ENCODE peak calls at places on chromosomes 2 and 18, in four cellular contexts. N, V, F and Y are unnamed samples.

GRCh38 chr2:176104338-176105077 is 2.6 kb upstream of the HOXD11 start:
- DNase-seq in N (no peak), V (no peak), F (no peak), Y (no peak)

GRCh38 chr2:73020657-73021370 is 50.7 kb downstream of the SFXN5 start:
- DNase-seq in N (peak), V (peak), F (no peak), Y (no peak)

GRCh38 chr2:130728007-130728454 is 839 bp upstream of the GPR148 start:
- DNase-seq in N (no peak), V (no peak), F (no peak), Y (peak)

GRCh38 chr2:149928026-149928425 is 340.5 kb upstream of the MMADHC start:
- DNase-seq in N (no peak), V (no peak), F (no peak), Y (no peak)

GRCh38 chr2:48483506-48483905 is 46.4 kb upstream of the STON1 start:
- DNase-seq in N (no peak), V (no peak), F (no peak), Y (no peak)

GRCh38 chr2:26807788-26808460 is 22.1 kb downstream of the CENPA start:
- DNase-seq in N (peak), V (no peak), F (no peak), Y (no peak)

GRCh38 chr2:70779911-70780580 is 10.4 kb downstream of the FIGLA start:
- DNase-seq in N (no peak), V (no peak), F (no peak), Y (no peak)

GRCh38 chr2:96547751-96548161 is 11.2 kb downstream of the ARID5A start:
- DNase-seq in N (no peak), V (no peak), F (no peak), Y (no peak)

GRCh38 chr2:232142049-232142448 is 180.5 kb downstream of the DIS3L2 start:
- DNase-seq in N (peak), V (peak), F (peak), Y (peak)

GRCh38 chr2:88016948-88017779 is 817 bp upstream of the RNU2-63P start:
- DNase-seq in N (peak), V (peak), F (peak), Y (peak)

GRCh38 chr2:239695728-239696240 is 295.0 kb upstream of the HDAC4 start:
- DNase-seq in N (no peak), V (no peak), F (no peak), Y (no peak)

GRCh38 chr2:207540431-207540830 is 10.7 kb downstream of the CREB1 start:
- DNase-seq in N (no peak), V (no peak), F (no peak), Y (no peak)

GRCh38 chr18:47323158-47323557 is 71.7 kb upstream of the SKOR2 start:
- DNase-seq in N (no peak), V (no peak), F (no peak), Y (no peak)

GRCh38 chr18:47737198-47737830 is 193.1 kb downstream of the SMAD2 start:
- DNase-seq in N (no peak), V (no peak), F (no peak), Y (no peak)

GRCh38 chr2:12302691-12303090 is 414.0 kb upstream of the TRIB2 start:
- DNase-seq in N (no peak), V (no peak), F (no peak), Y (no peak)
- TF ChIP-seq FOXJ3 in N (no peak), V (no peak), F (no peak), Y (no peak)

DNA sequence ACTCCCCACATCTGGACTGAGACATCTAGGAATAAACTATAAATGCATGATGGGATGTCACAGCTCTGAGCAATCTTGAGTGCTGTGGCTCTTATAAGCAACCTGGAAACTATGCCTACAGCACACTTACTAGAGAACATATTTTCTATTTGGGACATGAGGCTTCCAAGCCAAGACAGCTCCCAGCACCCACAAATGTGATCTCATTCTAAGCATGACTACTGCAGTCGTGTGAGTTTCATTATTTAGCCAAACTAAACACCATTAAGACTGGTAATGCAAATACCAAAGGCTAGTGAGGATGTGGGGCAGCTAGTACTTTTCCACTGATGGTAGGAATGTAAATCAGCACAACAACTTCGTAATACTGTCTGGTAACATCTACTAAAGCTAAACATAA is 72.5 kb downstream of the RTTN start:
- DNase-seq in N (no peak), V (peak), F (no peak), Y (no peak)
- TF ChIP-seq FOXJ3 in N (no peak), V (no peak), F (no peak), Y (no peak)

DNA sequence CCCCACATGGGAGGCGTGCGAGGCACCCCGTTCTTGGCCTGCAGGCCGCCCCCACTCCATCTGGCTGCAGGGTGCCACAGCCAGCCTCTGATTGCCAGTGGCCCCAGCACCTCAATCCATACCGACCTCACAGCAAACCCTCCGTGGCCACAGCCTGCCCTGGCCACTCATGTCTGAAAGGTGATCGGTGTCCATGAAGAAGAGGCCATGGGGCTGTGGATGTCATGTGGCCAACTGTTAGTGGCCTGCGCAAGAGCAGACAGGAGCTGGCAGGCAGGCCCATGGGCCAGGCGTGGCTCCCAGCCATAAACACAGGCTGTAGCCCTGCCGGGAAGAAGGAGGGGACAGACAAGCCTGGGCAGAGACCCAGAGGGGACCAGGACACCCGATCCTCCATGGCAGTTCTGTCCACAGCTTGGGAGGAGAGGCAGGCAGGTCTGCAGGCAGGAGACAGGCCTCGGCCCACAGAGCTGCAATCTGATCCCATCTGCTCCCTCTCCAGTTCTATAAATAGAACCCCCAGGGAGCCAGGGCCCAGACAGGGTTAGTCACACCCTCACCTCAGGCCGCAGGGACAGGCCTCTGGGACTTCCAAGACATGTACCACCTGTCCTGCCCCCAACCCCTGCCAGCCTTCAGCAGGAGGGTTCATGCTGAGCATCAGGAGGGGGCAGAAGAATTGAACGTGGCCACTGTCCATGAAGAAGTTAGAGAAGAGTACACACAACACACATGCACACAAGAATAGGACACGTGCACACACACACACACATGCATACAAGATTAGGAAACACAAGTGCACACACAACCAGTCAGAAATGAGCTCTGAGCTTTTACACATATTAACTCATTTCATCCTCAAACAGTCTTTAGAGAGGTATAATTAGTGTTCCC is 16.9 kb downstream of the STEAP3 start:
- DNase-seq in N (peak), V (peak), F (peak), Y (peak)
- TF ChIP-seq FOXJ3 in N (no peak), V (no peak), F (no peak), Y (no peak)

GRCh38 chr18:74819433-74820059 is 221.9 kb downstream of the ZNF407 start:
- DNase-seq in N (peak), V (peak), F (peak), Y (peak)
- TF ChIP-seq FOXJ3 in N (no peak), V (no peak), F (no peak), Y (no peak)

GRCh38 chr2:151672277-151672676 is 62.0 kb downstream of the NEB start:
- DNase-seq in N (no peak), V (no peak), F (no peak), Y (no peak)

GRCh38 chr2:151671198-151671597 is 63.1 kb downstream of the NEB start:
- DNase-seq in N (no peak), V (no peak), F (no peak), Y (no peak)

GRCh38 chr2:151670346-151670745 is 63.9 kb downstream of the NEB start:
- DNase-seq in N (no peak), V (no peak), F (no peak), Y (no peak)

GRCh38 chr2:151668737-151669136 is 65.5 kb downstream of the NEB start:
- DNase-seq in N (no peak), V (no peak), F (peak), Y (no peak)

GRCh38 chr2:151669585-151670081 is 64.6 kb downstream of the NEB start:
- DNase-seq in N (no peak), V (no peak), F (peak), Y (no peak)
- TF ChIP-seq FOXJ3 in N (no peak), V (no peak), F (no peak), Y (no peak)

GRCh38 chr18:331231-331771 is 63.5 kb upstream of the THOC1 start:
- DNase-seq in N (no peak), V (no peak), F (no peak), Y (no peak)

GRCh38 chr18:334575-335132 is 66.8 kb upstream of the THOC1 start:
- DNase-seq in N (no peak), V (no peak), F (no peak), Y (no peak)

GRCh38 chr18:332721-333513 is 65.1 kb upstream of the THOC1 start:
- DNase-seq in N (no peak), V (no peak), F (no peak), Y (no peak)

GRCh38 chr18:328928-329327 is 61.1 kb upstream of the THOC1 start:
- DNase-seq in N (no peak), V (no peak), F (no peak), Y (no peak)

DNA sequence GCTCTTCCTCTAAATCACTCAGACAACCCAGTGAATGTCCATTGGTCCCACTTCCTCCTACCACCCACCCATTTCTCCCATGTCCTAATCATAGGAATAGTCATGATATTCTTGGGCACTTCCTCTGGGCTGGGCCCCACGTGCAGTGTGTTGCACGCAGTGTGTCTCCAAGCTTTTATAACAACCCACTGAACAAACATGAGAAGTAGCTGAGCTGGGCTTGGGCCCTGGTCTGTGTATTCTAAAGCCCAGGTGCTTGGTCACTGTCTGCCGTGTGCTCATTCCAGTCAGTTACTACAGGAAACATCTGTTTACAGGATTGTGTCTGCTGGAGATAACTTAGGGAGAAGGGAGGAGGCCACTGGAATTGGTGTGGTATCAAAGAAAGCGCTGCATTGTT is 64.2 kb upstream of the THOC1 start:
- DNase-seq in N (no peak), V (no peak), F (no peak), Y (no peak)
- TF ChIP-seq FOXJ3 in N (no peak), V (no peak), F (no peak), Y (no peak)

DNA sequence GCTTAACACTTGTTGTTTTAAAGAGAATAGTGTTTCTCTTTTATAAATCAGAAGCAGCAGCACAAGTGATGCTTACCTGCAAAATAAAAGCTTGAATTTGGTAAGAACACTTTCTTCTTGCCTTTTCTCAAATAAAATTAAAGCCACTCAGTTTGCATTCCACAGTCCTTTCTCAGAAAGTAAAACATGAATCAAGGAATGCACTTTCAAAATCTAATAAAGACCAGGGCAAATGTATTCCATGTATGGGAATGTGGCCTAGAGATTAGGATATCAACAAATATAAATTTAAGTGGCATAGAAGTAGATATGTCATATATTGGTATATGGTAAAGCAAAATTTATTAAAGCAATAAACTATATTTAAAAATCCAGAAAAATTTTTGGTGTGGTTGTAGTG is 352.8 kb downstream of the THSD7B start:
- DNase-seq in N (no peak), V (no peak), F (no peak), Y (no peak)
- TF ChIP-seq FOXJ3 in N (no peak), V (no peak), F (no peak), Y (no peak)

GRCh38 chr18:65623686-65624085 is 127.1 kb upstream of the CDH7 start:
- DNase-seq in N (no peak), V (no peak), F (no peak), Y (no peak)

GRCh38 chr18:65628390-65628789 is 122.4 kb upstream of the CDH7 start:
- DNase-seq in N (no peak), V (no peak), F (no peak), Y (no peak)
- TF ChIP-seq FOXJ3 in N (no peak), V (no peak), F (no peak), Y (no peak)

GRCh38 chr2:172807011-172807410 is 71.4 kb downstream of the RAPGEF4 start:
- DNase-seq in N (no peak), V (no peak), F (no peak), Y (no peak)

GRCh38 chr2:172804423-172804822 is 68.8 kb downstream of the RAPGEF4 start:
- DNase-seq in N (no peak), V (no peak), F (no peak), Y (no peak)

GRCh38 chr2:172811027-172811426 is 75.4 kb downstream of the RAPGEF4 start:
- DNase-seq in N (peak), V (no peak), F (no peak), Y (no peak)

DNA sequence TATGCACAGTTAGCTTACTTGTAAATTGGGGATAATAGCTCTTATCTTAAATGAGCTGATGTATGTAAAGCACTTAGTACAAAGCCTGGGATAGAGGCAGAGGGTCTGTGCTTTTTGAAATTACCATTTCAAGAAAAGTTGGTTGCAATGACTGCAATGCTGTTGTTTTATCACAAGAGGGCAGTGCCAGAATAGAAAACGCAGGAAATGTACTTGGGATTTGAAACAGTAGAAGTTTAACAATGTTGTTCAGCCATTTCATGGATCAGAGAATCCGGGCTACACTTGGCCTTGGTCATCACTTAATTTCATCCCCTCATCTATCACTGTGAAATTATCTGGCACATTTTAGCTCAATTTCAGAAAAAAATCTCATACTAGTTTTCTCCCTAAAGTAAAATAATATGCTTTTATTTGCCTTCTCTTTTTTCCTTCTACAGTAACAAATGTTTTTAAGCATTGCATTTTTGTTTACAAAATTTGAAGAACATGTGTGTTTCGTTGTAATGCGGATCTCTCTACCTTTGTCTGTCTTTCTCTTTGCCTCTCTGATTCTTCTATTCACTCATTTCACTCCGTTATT is 70.9 kb downstream of the RAPGEF4 start:
- DNase-seq in N (peak), V (peak), F (peak), Y (no peak)
- TF ChIP-seq FOXJ3 in N (no peak), V (no peak), F (no peak), Y (no peak)

DNA sequence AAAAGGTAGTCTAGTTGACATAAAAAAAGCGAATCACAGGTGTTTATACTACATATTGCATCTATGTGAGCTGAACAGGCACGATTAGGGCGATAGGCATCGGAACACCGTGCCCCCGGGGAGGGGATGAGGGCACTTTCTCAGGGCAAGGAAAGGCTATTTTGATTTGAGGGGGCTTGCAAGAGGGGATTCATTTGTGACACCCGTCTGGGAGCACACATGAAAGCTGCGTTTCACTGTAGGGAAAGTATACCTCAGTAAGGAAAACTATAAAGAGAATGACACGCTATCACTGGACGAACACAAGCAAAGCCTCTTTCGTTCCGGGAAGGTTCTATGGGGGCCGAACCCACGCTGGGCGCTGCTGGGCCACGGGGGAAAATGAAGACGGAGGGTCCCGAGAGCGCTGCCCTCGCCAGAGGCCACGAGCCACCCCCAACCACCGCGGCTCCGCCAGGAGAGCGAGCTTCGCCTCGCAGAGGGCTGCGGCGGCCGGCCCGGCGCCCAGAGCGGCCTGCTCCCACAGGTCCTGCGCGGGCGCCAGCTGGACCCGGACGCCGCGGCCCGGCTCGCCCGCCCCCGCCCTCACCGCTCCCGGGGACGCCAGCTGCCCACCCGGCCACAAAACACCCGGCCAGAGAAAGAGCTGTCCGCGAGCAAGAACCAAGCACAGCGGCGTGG is 894 bp downstream of the PTPN2 start:
- DNase-seq in N (peak), V (no peak), F (no peak), Y (no peak)
- TF ChIP-seq FOXJ3 in N (no peak), V (no peak), F (no peak), Y (no peak)